ENCODE peak calls at places on chromosomes 4 and X, in four cellular contexts. G, B, U and H are unnamed samples.

GRCh38 chr4:180832086-180832485 is 1411.1 kb upstream of the TENM3 start:
- DNase-seq in G (no peak), B (no peak), U (no peak), H (no peak)

GRCh38 chrX:97984641-97985040 is 1100.9 kb downstream of the RPA4 start:
- DNase-seq in G (no peak), B (no peak), U (no peak), H (no peak)

GRCh38 chr4:80189581-80189955 is 7.7 kb upstream of the PRDM8 start:
- DNase-seq in G (no peak), B (no peak), U (no peak), H (no peak)

GRCh38 chrX:40086569-40087335 is 11.0 kb downstream of the BCOR start:
- DNase-seq in G (no peak), B (peak; percentile 63), U (no peak), H (no peak)

GRCh38 chr4:133808151-133808550 is 393.4 kb downstream of the PABPC4L start:
- DNase-seq in G (no peak), B (no peak), U (no peak), H (no peak)

GRCh38 chrX:131397891-131398290 is 108.8 kb upstream of the IGSF1 start:
- DNase-seq in G (no peak), B (no peak), U (no peak), H (no peak)

GRCh38 chr4:178450614-178451013 is 1008.4 kb upstream of the AGA start:
- DNase-seq in G (no peak), B (no peak), U (no peak), H (no peak)

GRCh38 chr4:145823743-145824142 is 114.9 kb downstream of the ZNF827 start:
- DNase-seq in G (no peak), B (no peak), U (no peak), H (no peak)

GRCh38 chr4:122898370-122899150 is 23.8 kb downstream of the NUDT6 start:
- DNase-seq in G (no peak), B (no peak), U (no peak), H (no peak)

GRCh38 chr4:113974467-113974866 is 5.0 kb downstream of the ARSJ start:
- DNase-seq in G (no peak), B (no peak), U (no peak), H (no peak)

GRCh38 chr4:6474053-6474568 is 1.7 kb upstream of the PPP2R2C start:
- DNase-seq in G (peak; percentile 9), B (no peak), U (peak; percentile 5), H (no peak)

GRCh38 chr4:38860788-38861424 is 4.3 kb upstream of the TLR6 start:
- DNase-seq in G (peak; percentile 65), B (no peak), U (no peak), H (peak; percentile 20)

GRCh38 chr4:182022899-182023298 is 220.3 kb upstream of the TENM3 start:
- DNase-seq in G (no peak), B (no peak), U (no peak), H (no peak)

GRCh38 chr4:153488719-153489384 is 22.7 kb downstream of the TMEM131L start:
- DNase-seq in G (peak; percentile 43), B (peak; percentile 48), U (no peak), H (no peak)

GRCh38 chr4:77473509-77473908 is 132.1 kb upstream of the CXCL13 start:
- DNase-seq in G (no peak), B (no peak), U (no peak), H (no peak)

GRCh38 chr4:6258741-6259140 is 10.9 kb upstream of the WFS1 start:
- DNase-seq in G (no peak), B (no peak), U (no peak), H (no peak)

GRCh38 chrX:139930923-139931645 is 1.8 kb downstream of the ATP11C start:
- DNase-seq in G (peak; percentile 11), B (no peak), U (peak; percentile 22), H (no peak)

GRCh38 chrX:69603566-69604194 is 12.2 kb upstream of the EDA start:
- DNase-seq in G (no peak), B (no peak), U (peak; percentile 19), H (no peak)

GRCh38 chr4:78602334-78602733 is 50.8 kb downstream of the ANXA3 start:
- DNase-seq in G (no peak), B (no peak), U (no peak), H (no peak)

GRCh38 chr4:42216569-42216968 is 64.1 kb upstream of the BEND4 start:
- DNase-seq in G (no peak), B (no peak), U (no peak), H (no peak)